ENCODE peak calls at places on chromosomes 6 and 20, in nine cellular contexts. One of them, this sample, is unnamed.

GRCh38 chr6:72963946-72964345 is 261.4 kb downstream of the KHDC1L start:
- DNase-seq in Right ventricle myocardium superior: no peak
- DNase-seq in NCI-H1436: no peak
- DNase-seq in hippocampal formation: no peak
- DNase-seq in hypothalamus: no peak
- DNase-seq in cerebellum: no peak
- DNase-seq in stimulated activated CD8-positive, alpha-beta memory T cell treated with anti-CD3 and anti-CD28 coated beads, Interleukin-15, amount 100 ng/mL, for 1 hour: no peak
- DNase-seq in psoas muscle: no peak
- DNase-seq in left colon: no peak
- DNase-seq in this sample: no peak

GRCh38 chr6:155646443-155646842 is 190.8 kb upstream of the NOX3 start:
- DNase-seq in Right ventricle myocardium superior: no peak
- DNase-seq in NCI-H1436: no peak
- DNase-seq in hippocampal formation: no peak
- DNase-seq in hypothalamus: no peak
- DNase-seq in cerebellum: no peak
- DNase-seq in stimulated activated CD8-positive, alpha-beta memory T cell treated with anti-CD3 and anti-CD28 coated beads, Interleukin-15, amount 100 ng/mL, for 1 hour: no peak
- DNase-seq in psoas muscle: no peak
- DNase-seq in left colon: no peak
- DNase-seq in this sample: no peak

GRCh38 chr20:32297439-32297838 is 20.0 kb downstream of the KIF3B start:
- DNase-seq in Right ventricle myocardium superior: no peak
- DNase-seq in NCI-H1436: no peak
- DNase-seq in hippocampal formation: no peak
- DNase-seq in hypothalamus: no peak
- DNase-seq in cerebellum: no peak
- DNase-seq in stimulated activated CD8-positive, alpha-beta memory T cell treated with anti-CD3 and anti-CD28 coated beads, Interleukin-15, amount 100 ng/mL, for 1 hour: no peak
- DNase-seq in psoas muscle: no peak
- DNase-seq in left colon: no peak
- DNase-seq in this sample: no peak

GRCh38 chr6:155434117-155434516 is 21.5 kb downstream of the NOX3 start:
- DNase-seq in Right ventricle myocardium superior: no peak
- DNase-seq in NCI-H1436: no peak
- DNase-seq in hippocampal formation: no peak
- DNase-seq in hypothalamus: no peak
- DNase-seq in cerebellum: no peak
- DNase-seq in stimulated activated CD8-positive, alpha-beta memory T cell treated with anti-CD3 and anti-CD28 coated beads, Interleukin-15, amount 100 ng/mL, for 1 hour: no peak
- DNase-seq in psoas muscle: no peak
- DNase-seq in left colon: no peak
- DNase-seq in this sample: no peak

GRCh38 chr6:54698974-54699373 is 147.6 kb upstream of the FAM83B start:
- DNase-seq in Right ventricle myocardium superior: no peak
- DNase-seq in NCI-H1436: no peak
- DNase-seq in hippocampal formation: no peak
- DNase-seq in hypothalamus: no peak
- DNase-seq in cerebellum: no peak
- DNase-seq in stimulated activated CD8-positive, alpha-beta memory T cell treated with anti-CD3 and anti-CD28 coated beads, Interleukin-15, amount 100 ng/mL, for 1 hour: no peak
- DNase-seq in psoas muscle: no peak
- DNase-seq in left colon: no peak
- DNase-seq in this sample: no peak

GRCh38 chr20:16518068-16518783 is 55.0 kb downstream of the KIF16B start:
- DNase-seq in Right ventricle myocardium superior: no peak
- DNase-seq in NCI-H1436: peak
- DNase-seq in hippocampal formation: peak
- DNase-seq in hypothalamus: peak
- DNase-seq in cerebellum: peak
- DNase-seq in stimulated activated CD8-positive, alpha-beta memory T cell treated with anti-CD3 and anti-CD28 coated beads, Interleukin-15, amount 100 ng/mL, for 1 hour: no peak
- DNase-seq in psoas muscle: no peak
- DNase-seq in left colon: no peak
- DNase-seq in this sample: no peak

GRCh38 chr20:47319517-47320252 is 36.8 kb downstream of the ZMYND8 start:
- DNase-seq in Right ventricle myocardium superior: peak
- DNase-seq in NCI-H1436: no peak
- DNase-seq in hippocampal formation: peak
- DNase-seq in hypothalamus: peak
- DNase-seq in cerebellum: peak
- DNase-seq in stimulated activated CD8-positive, alpha-beta memory T cell treated with anti-CD3 and anti-CD28 coated beads, Interleukin-15, amount 100 ng/mL, for 1 hour: no peak
- DNase-seq in psoas muscle: no peak
- DNase-seq in left colon: peak
- DNase-seq in this sample: peak

GRCh38 chr6:134379086-134379485 is 61.2 kb upstream of the SGK1 start:
- DNase-seq in Right ventricle myocardium superior: no peak
- DNase-seq in NCI-H1436: no peak
- DNase-seq in hippocampal formation: no peak
- DNase-seq in hypothalamus: no peak
- DNase-seq in cerebellum: no peak
- DNase-seq in stimulated activated CD8-positive, alpha-beta memory T cell treated with anti-CD3 and anti-CD28 coated beads, Interleukin-15, amount 100 ng/mL, for 1 hour: no peak
- DNase-seq in psoas muscle: no peak
- DNase-seq in left colon: peak
- DNase-seq in this sample: no peak

GRCh38 chr6:37021356-37022129 is 16.1 kb downstream of the FGD2 start:
- DNase-seq in Right ventricle myocardium superior: no peak
- DNase-seq in NCI-H1436: no peak
- DNase-seq in hippocampal formation: no peak
- DNase-seq in hypothalamus: no peak
- DNase-seq in cerebellum: no peak
- DNase-seq in stimulated activated CD8-positive, alpha-beta memory T cell treated with anti-CD3 and anti-CD28 coated beads, Interleukin-15, amount 100 ng/mL, for 1 hour: peak
- DNase-seq in psoas muscle: no peak
- DNase-seq in left colon: no peak
- DNase-seq in this sample: no peak

GRCh38 chr6:46013639-46014038 is 2.0 kb downstream of the CLIC5 start:
- DNase-seq in Right ventricle myocardium superior: no peak
- DNase-seq in NCI-H1436: no peak
- DNase-seq in hippocampal formation: no peak
- DNase-seq in hypothalamus: no peak
- DNase-seq in cerebellum: no peak
- DNase-seq in stimulated activated CD8-positive, alpha-beta memory T cell treated with anti-CD3 and anti-CD28 coated beads, Interleukin-15, amount 100 ng/mL, for 1 hour: no peak
- DNase-seq in psoas muscle: no peak
- DNase-seq in left colon: no peak
- DNase-seq in this sample: no peak

GRCh38 chr6:140752234-140752633 is 1377.8 kb upstream of the CITED2 start:
- DNase-seq in Right ventricle myocardium superior: no peak
- DNase-seq in NCI-H1436: no peak
- DNase-seq in hippocampal formation: no peak
- DNase-seq in hypothalamus: no peak
- DNase-seq in cerebellum: no peak
- DNase-seq in stimulated activated CD8-positive, alpha-beta memory T cell treated with anti-CD3 and anti-CD28 coated beads, Interleukin-15, amount 100 ng/mL, for 1 hour: no peak
- DNase-seq in psoas muscle: no peak
- DNase-seq in left colon: no peak
- DNase-seq in this sample: no peak

GRCh38 chr20:22572023-22572422 is 12.3 kb downstream of the FOXA2 start:
- DNase-seq in Right ventricle myocardium superior: no peak
- DNase-seq in NCI-H1436: no peak
- DNase-seq in hippocampal formation: no peak
- DNase-seq in hypothalamus: no peak
- DNase-seq in cerebellum: no peak
- DNase-seq in stimulated activated CD8-positive, alpha-beta memory T cell treated with anti-CD3 and anti-CD28 coated beads, Interleukin-15, amount 100 ng/mL, for 1 hour: no peak
- DNase-seq in psoas muscle: no peak
- DNase-seq in left colon: no peak
- DNase-seq in this sample: no peak

GRCh38 chr20:57743450-57744095 is 33.8 kb upstream of the PMEPA1 start:
- DNase-seq in Right ventricle myocardium superior: no peak
- DNase-seq in NCI-H1436: no peak
- DNase-seq in hippocampal formation: no peak
- DNase-seq in hypothalamus: no peak
- DNase-seq in cerebellum: no peak
- DNase-seq in stimulated activated CD8-positive, alpha-beta memory T cell treated with anti-CD3 and anti-CD28 coated beads, Interleukin-15, amount 100 ng/mL, for 1 hour: no peak
- DNase-seq in psoas muscle: no peak
- DNase-seq in left colon: peak
- DNase-seq in this sample: no peak

GRCh38 chr6:85920782-85921181 is 278.1 kb upstream of the SYNCRIP start:
- DNase-seq in Right ventricle myocardium superior: peak
- DNase-seq in NCI-H1436: no peak
- DNase-seq in hippocampal formation: no peak
- DNase-seq in hypothalamus: no peak
- DNase-seq in cerebellum: peak
- DNase-seq in stimulated activated CD8-positive, alpha-beta memory T cell treated with anti-CD3 and anti-CD28 coated beads, Interleukin-15, amount 100 ng/mL, for 1 hour: no peak
- DNase-seq in psoas muscle: no peak
- DNase-seq in left colon: no peak
- DNase-seq in this sample: no peak

GRCh38 chr6:37794825-37795224 is 24.7 kb upstream of the ZFAND3 start:
- DNase-seq in Right ventricle myocardium superior: no peak
- DNase-seq in NCI-H1436: no peak
- DNase-seq in hippocampal formation: no peak
- DNase-seq in hypothalamus: no peak
- DNase-seq in cerebellum: peak
- DNase-seq in stimulated activated CD8-positive, alpha-beta memory T cell treated with anti-CD3 and anti-CD28 coated beads, Interleukin-15, amount 100 ng/mL, for 1 hour: no peak
- DNase-seq in psoas muscle: no peak
- DNase-seq in left colon: no peak
- DNase-seq in this sample: no peak

GRCh38 chr20:45968801-45969711 is 2.9 kb downstream of the ZNF335 start:
- DNase-seq in Right ventricle myocardium superior: peak
- DNase-seq in NCI-H1436: no peak
- DNase-seq in hippocampal formation: no peak
- DNase-seq in hypothalamus: no peak
- DNase-seq in cerebellum: no peak
- DNase-seq in stimulated activated CD8-positive, alpha-beta memory T cell treated with anti-CD3 and anti-CD28 coated beads, Interleukin-15, amount 100 ng/mL, for 1 hour: no peak
- DNase-seq in psoas muscle: peak
- DNase-seq in left colon: no peak
- DNase-seq in this sample: no peak

This sample was measured in anterior cingulate cortex.